ENCODE peak calls at places on chromosomes 1 and 21, in four cellular contexts. One of them, this sample, is unnamed.

GRCh38 chr21:36699546-36700294 is 805 bp downstream of the SIM2 start:
- DNase-seq in IMR-90: no peak
- DNase-seq in GM12878: no peak
- DNase-seq in K562: no peak
- DNase-seq in this sample: no peak

GRCh38 chr1:228827026-228827425 is 91.7 kb downstream of the RHOU start:
- DNase-seq in IMR-90: no peak
- DNase-seq in GM12878: no peak
- DNase-seq in K562: no peak
- DNase-seq in this sample: no peak

GRCh38 chr1:9684806-9685205 is 33.3 kb downstream of the PIK3CD start:
- DNase-seq in IMR-90: no peak
- DNase-seq in GM12878: no peak
- DNase-seq in K562: no peak
- DNase-seq in this sample: no peak

GRCh38 chr1:41878911-41879310 is 39.8 kb downstream of the HIVEP3 start:
- DNase-seq in IMR-90: no peak
- DNase-seq in GM12878: no peak
- DNase-seq in K562: no peak
- DNase-seq in this sample: no peak

GRCh38 chr1:78892251-78892650 is 114.3 kb downstream of the ADGRL4 start:
- DNase-seq in IMR-90: peak; percentile 61
- DNase-seq in GM12878: no peak
- DNase-seq in K562: no peak
- DNase-seq in this sample: no peak

GRCh38 chr1:61585714-61586113 is 139.2 kb downstream of the TM2D1 start:
- DNase-seq in IMR-90: no peak
- DNase-seq in GM12878: no peak
- DNase-seq in K562: no peak
- DNase-seq in this sample: no peak

GRCh38 chr1:66445492-66446181 is 88.3 kb upstream of the SGIP1 start:
- DNase-seq in IMR-90: no peak
- DNase-seq in GM12878: peak; percentile 68
- DNase-seq in K562: no peak
- DNase-seq in this sample: peak; percentile 70

GRCh38 chr1:18693256-18694098 is 62.8 kb downstream of the PAX7 start:
- DNase-seq in IMR-90: no peak
- DNase-seq in GM12878: no peak
- DNase-seq in K562: peak; percentile 7
- DNase-seq in this sample: no peak

GRCh38 chr1:16644179-16645043 is 22.3 kb downstream of the RNU1-3 start:
- DNase-seq in IMR-90: peak; percentile 92
- DNase-seq in GM12878: peak; percentile 93
- DNase-seq in K562: peak; percentile 100
- DNase-seq in this sample: peak; percentile 99

GRCh38 chr1:172837816-172838680 is 179.1 kb downstream of the FASLG start:
- DNase-seq in IMR-90: peak; percentile 72
- DNase-seq in GM12878: no peak
- DNase-seq in K562: no peak
- DNase-seq in this sample: no peak

GRCh38 chr1:70361727-70362413 is 7.3 kb upstream of the ANKRD13C start:
- DNase-seq in IMR-90: peak; percentile 73
- DNase-seq in GM12878: no peak
- DNase-seq in K562: no peak
- DNase-seq in this sample: peak; percentile 70

GRCh38 chr1:150869683-150870082 is 6.7 kb downstream of the ARNT start:
- DNase-seq in IMR-90: no peak
- DNase-seq in GM12878: no peak
- DNase-seq in K562: no peak
- DNase-seq in this sample: no peak

GRCh38 chr1:34518146-34518545 is 236.7 kb upstream of the GJB5 start:
- DNase-seq in IMR-90: no peak
- DNase-seq in GM12878: no peak
- DNase-seq in K562: no peak
- DNase-seq in this sample: no peak

GRCh38 chr1:159756397-159756796 is 24.4 kb upstream of the DUSP23 start:
- DNase-seq in IMR-90: no peak
- DNase-seq in GM12878: no peak
- DNase-seq in K562: no peak
- DNase-seq in this sample: no peak

GRCh38 chr1:22418852-22419480 is 32.7 kb upstream of the ZBTB40 start:
- DNase-seq in IMR-90: peak; percentile 59
- DNase-seq in GM12878: peak; percentile 7
- DNase-seq in K562: no peak
- DNase-seq in this sample: no peak

GRCh38 chr1:22275626-22276395 is 132.9 kb upstream of the WNT4 start:
- DNase-seq in IMR-90: peak; percentile 49
- DNase-seq in GM12878: no peak
- DNase-seq in K562: peak; percentile 68
- DNase-seq in this sample: peak; percentile 69

GRCh38 chr1:60152886-60153285 is 79.3 kb upstream of the C1orf87 start:
- DNase-seq in IMR-90: no peak
- DNase-seq in GM12878: no peak
- DNase-seq in K562: no peak
- DNase-seq in this sample: no peak

GRCh38 chr1:246577082-246577719 is 10.9 kb downstream of the CNST start:
- DNase-seq in IMR-90: no peak
- DNase-seq in GM12878: no peak
- DNase-seq in K562: peak; percentile 50
- DNase-seq in this sample: no peak

GRCh38 chr1:66415830-66416229 is 118.1 kb upstream of the SGIP1 start:
- DNase-seq in IMR-90: no peak
- DNase-seq in GM12878: no peak
- DNase-seq in K562: no peak
- DNase-seq in this sample: no peak

GRCh38 chr21:26761174-26761915 is 83.9 kb downstream of the ADAMTS1 start:
- DNase-seq in IMR-90: no peak
- DNase-seq in GM12878: no peak
- DNase-seq in K562: no peak
- DNase-seq in this sample: no peak

GRCh38 chr1:43543567-43543966 is 12.9 kb downstream of the PTPRF start:
- DNase-seq in IMR-90: no peak
- DNase-seq in GM12878: no peak
- DNase-seq in K562: no peak
- DNase-seq in this sample: no peak

GRCh38 chr1:108916788-108917187 is 40.0 kb downstream of the GPSM2 start:
- DNase-seq in IMR-90: no peak
- DNase-seq in GM12878: no peak
- DNase-seq in K562: no peak
- DNase-seq in this sample: no peak

GRCh38 chr1:233248014-233248413 is 47.5 kb downstream of the PCNX2 start:
- DNase-seq in IMR-90: no peak
- DNase-seq in GM12878: no peak
- DNase-seq in K562: no peak
- DNase-seq in this sample: no peak

GRCh38 chr1:11918779-11919519 is 7.3 kb downstream of the KIAA2013 start:
- DNase-seq in IMR-90: peak; percentile 88
- DNase-seq in GM12878: no peak
- DNase-seq in K562: no peak
- DNase-seq in this sample: no peak

GRCh38 chr21:24208562-24209260 is 1398.6 kb downstream of the MRPL39 start:
- DNase-seq in IMR-90: no peak
- DNase-seq in GM12878: no peak
- DNase-seq in K562: no peak
- DNase-seq in this sample: no peak

GRCh38 chr21:40924641-40925040 is 77.7 kb upstream of the DSCAM start:
- DNase-seq in IMR-90: no peak
- DNase-seq in GM12878: no peak
- DNase-seq in K562: no peak
- DNase-seq in this sample: no peak

GRCh38 chr1:94697839-94698238 is 122.3 kb upstream of the SLC44A3 start:
- DNase-seq in IMR-90: no peak
- DNase-seq in GM12878: no peak
- DNase-seq in K562: no peak
- DNase-seq in this sample: no peak

GRCh38 chr21:26351661-26352060 is 181.1 kb upstream of the APP start:
- DNase-seq in IMR-90: no peak
- DNase-seq in GM12878: no peak
- DNase-seq in K562: no peak
- DNase-seq in this sample: no peak

GRCh38 chr1:241061062-241061461 is 295.9 kb downstream of the RGS7 start:
- DNase-seq in IMR-90: no peak
- DNase-seq in GM12878: no peak
- DNase-seq in K562: no peak
- DNase-seq in this sample: no peak
- TF ChIP-seq FOS in IMR-90: no peak
- TF ChIP-seq FOS in GM12878: no peak
- TF ChIP-seq FOS in K562: no peak
- TF ChIP-seq FOS in this sample: no peak

GRCh38 chr1:38992450-38993111 is 1.5 kb downstream of the AKIRIN1 start:
- DNase-seq in IMR-90: no peak
- DNase-seq in GM12878: peak; percentile 27
- DNase-seq in K562: no peak
- DNase-seq in this sample: no peak
- H4K20me1 ChIP-seq in IMR-90: peaks cover 61% of the 10 kb centered on the region
- H4K20me1 ChIP-seq in GM12878: no peaks in the 10 kb centered on the region
- H4K20me1 ChIP-seq in K562: peaks cover 13% of the 10 kb centered on the region
- H4K20me1 ChIP-seq in this sample: peaks cover 6% of the 10 kb centered on the region

GRCh38 chr1:214957330-214958137 is 125.0 kb upstream of the KCNK2 start:
- DNase-seq in IMR-90: peak; percentile 100
- DNase-seq in GM12878: no peak
- DNase-seq in K562: no peak
- DNase-seq in this sample: no peak
- TF ChIP-seq FOS in IMR-90: peak; percentile 69
- TF ChIP-seq FOS in GM12878: no peak
- TF ChIP-seq FOS in K562: no peak
- TF ChIP-seq FOS in this sample: no peak

GRCh38 chr1:51266181-51266580 is 30.1 kb downstream of the RNF11 start:
- DNase-seq in IMR-90: no peak
- DNase-seq in GM12878: no peak
- DNase-seq in K562: no peak
- DNase-seq in this sample: no peak
- H4K20me1 ChIP-seq in IMR-90: peaks cover 49% of the 10 kb centered on the region
- H4K20me1 ChIP-seq in GM12878: no peaks in the 10 kb centered on the region
- H4K20me1 ChIP-seq in K562: peaks cover 15% of the 10 kb centered on the region
- H4K20me1 ChIP-seq in this sample: no peaks in the 10 kb centered on the region

DNA sequence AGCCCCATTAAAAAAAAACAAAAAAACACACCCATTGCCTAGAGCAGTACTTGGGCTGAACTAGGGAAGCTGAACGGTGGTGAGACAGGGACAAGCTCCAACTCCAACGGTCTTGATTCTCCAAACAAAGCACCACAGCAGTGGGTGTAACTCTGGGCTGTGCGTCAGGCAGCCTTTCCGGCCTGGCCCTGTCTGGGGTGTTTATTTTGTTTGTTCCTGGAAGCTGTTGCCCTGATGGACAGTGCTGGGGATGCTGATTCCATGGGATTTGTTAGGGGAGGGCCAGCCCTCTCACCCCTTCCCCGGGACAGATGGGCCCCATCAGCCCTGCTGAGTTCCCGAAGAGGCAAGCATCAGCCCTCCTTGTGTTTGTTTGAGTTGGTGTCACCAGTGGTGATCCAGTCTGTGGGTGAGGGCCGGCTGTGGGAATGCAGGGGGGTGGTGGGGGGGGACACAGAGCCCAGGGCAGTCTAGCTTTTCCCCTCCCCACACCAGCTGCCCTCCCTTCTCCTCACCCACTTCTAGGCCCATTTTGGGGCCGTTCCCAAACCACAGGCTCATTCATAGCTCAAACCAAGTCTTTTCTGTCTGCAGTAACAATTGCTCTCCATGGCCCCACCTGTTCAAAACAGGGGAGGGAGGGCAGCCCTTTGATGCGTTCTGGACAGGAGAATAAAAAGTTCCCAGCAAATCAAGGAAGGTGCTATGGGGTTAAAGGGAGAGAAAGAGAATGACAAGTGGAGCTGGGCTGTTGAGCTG is 4.5 kb downstream of the WNT2B start:
- DNase-seq in IMR-90: peak; percentile 84
- DNase-seq in GM12878: no peak
- DNase-seq in K562: no peak
- DNase-seq in this sample: no peak
- TF ChIP-seq FOS in IMR-90: peak; percentile 9
- TF ChIP-seq FOS in GM12878: no peak
- TF ChIP-seq FOS in K562: no peak
- TF ChIP-seq FOS in this sample: no peak

This sample was measured in endothelial cell of umbilical vein.